ENCODE peak calls at places on chromosome 1, in six cellular contexts. One of them, this sample, is unnamed.

GRCh38 chr1:234907585-234908457 is 220.8 kb downstream of the TOMM20 start:
- DNase-seq in GM23338: no peak
- DNase-seq in skeletal muscle cell: peak
- DNase-seq in pancreas: no peak
- DNase-seq in LHCN-M2: no peak
- DNase-seq in psoas muscle: no peak
- DNase-seq in this sample: no peak

GRCh38 chr1:37100310-37100709 is 66.0 kb upstream of the GRIK3 start:
- DNase-seq in GM23338: no peak
- DNase-seq in pancreas: no peak
- DNase-seq in psoas muscle: no peak
- DNase-seq in LHCN-M2: no peak
- DNase-seq in skeletal muscle cell: no peak
- DNase-seq in this sample: no peak

GRCh38 chr1:184181044-184181443 is 129.5 kb downstream of the TSEN15 start:
- DNase-seq in skeletal muscle cell: no peak
- DNase-seq in psoas muscle: no peak
- DNase-seq in pancreas: no peak
- DNase-seq in LHCN-M2: no peak
- DNase-seq in GM23338: no peak
- DNase-seq in this sample: no peak

GRCh38 chr1:42322577-42322976 is 12.5 kb downstream of the FOXJ3 start:
- DNase-seq in psoas muscle: no peak
- DNase-seq in skeletal muscle cell: no peak
- DNase-seq in GM23338: no peak
- DNase-seq in pancreas: no peak
- DNase-seq in LHCN-M2: peak
- DNase-seq in this sample: no peak

GRCh38 chr1:107767156-107767582 is 197.8 kb downstream of the VAV3 start:
- DNase-seq in LHCN-M2: no peak
- DNase-seq in skeletal muscle cell: no peak
- DNase-seq in psoas muscle: no peak
- DNase-seq in GM23338: no peak
- DNase-seq in pancreas: no peak
- DNase-seq in this sample: no peak

GRCh38 chr1:22975694-22976093 is 3.0 kb upstream of the LACTBL1 start:
- DNase-seq in psoas muscle: no peak
- DNase-seq in skeletal muscle cell: no peak
- DNase-seq in GM23338: no peak
- DNase-seq in pancreas: no peak
- DNase-seq in LHCN-M2: peak
- DNase-seq in this sample: no peak

GRCh38 chr1:235027862-235028250 is 100.8 kb downstream of the TOMM20 start:
- DNase-seq in psoas muscle: no peak
- DNase-seq in skeletal muscle cell: no peak
- DNase-seq in LHCN-M2: no peak
- DNase-seq in GM23338: no peak
- DNase-seq in pancreas: no peak
- DNase-seq in this sample: no peak

GRCh38 chr1:209625205-209625549 is 27.0 kb downstream of the LAMB3 start:
- DNase-seq in GM23338: no peak
- DNase-seq in pancreas: no peak
- DNase-seq in skeletal muscle cell: no peak
- DNase-seq in psoas muscle: peak
- DNase-seq in LHCN-M2: peak
- DNase-seq in this sample: no peak

GRCh38 chr1:180734366-180734765 is 102.5 kb downstream of the XPR1 start:
- DNase-seq in GM23338: no peak
- DNase-seq in psoas muscle: no peak
- DNase-seq in LHCN-M2: peak
- DNase-seq in skeletal muscle cell: no peak
- DNase-seq in pancreas: no peak
- DNase-seq in this sample: no peak

GRCh38 chr1:112614460-112615065 is 4.4 kb downstream of the ST7L start:
- DNase-seq in GM23338: peak
- DNase-seq in LHCN-M2: peak
- DNase-seq in skeletal muscle cell: no peak
- DNase-seq in psoas muscle: no peak
- DNase-seq in pancreas: no peak
- DNase-seq in this sample: no peak

GRCh38 chr1:154784924-154785531 is 85.1 kb downstream of the KCNN3 start:
- DNase-seq in GM23338: peak
- DNase-seq in pancreas: peak
- DNase-seq in psoas muscle: peak
- DNase-seq in skeletal muscle cell: no peak
- DNase-seq in LHCN-M2: no peak
- DNase-seq in this sample: no peak